ENCODE peak calls at places on chromosomes 11 and 22, in six cellular contexts. C is pancreas, K is dorsolateral prefrontal cortex, N is Kasumi-1, X is mesendoderm, P is NCI-H1694. I is an unnamed sample.

GRCh38 chr11:126765196-126765595 is 235.4 kb downstream of the KIRREL3 start:
- DNase-seq in P (no peak), K (no peak), X (no peak), C (no peak), N (no peak), I (no peak)

GRCh38 chr11:122809861-122810260 is 28.4 kb upstream of the CRTAM start:
- DNase-seq in X (no peak), C (no peak), P (no peak), K (peak), N (no peak), I (no peak)

GRCh38 chr11:121716060-121716459 is 263.3 kb upstream of the SORL1-AS1 start:
- DNase-seq in K (no peak), X (peak), N (no peak), C (no peak), P (no peak), I (no peak)

GRCh38 chr22:37196539-37197450 is 8.7 kb upstream of the C1QTNF6 start:
- DNase-seq in N (no peak), C (peak), X (peak), K (no peak), P (no peak), I (no peak)

GRCh38 chr22:49658902-49659280 is 168.8 kb downstream of the BRD1 start:
- DNase-seq in X (no peak), N (no peak), P (no peak), C (no peak), K (no peak), I (no peak)

GRCh38 chr11:28939381-28939780 is 831.2 kb downstream of the METTL15 start:
- DNase-seq in N (no peak), P (no peak), C (no peak), X (no peak), K (no peak), I (no peak)

GRCh38 chr11:17171342-17171741 is 36.4 kb downstream of the PIK3C2A start:
- DNase-seq in C (no peak), K (no peak), P (no peak), N (no peak), X (peak), I (no peak)

GRCh38 chr11:134393638-134394037 is 18.4 kb downstream of the B3GAT1 start:
- DNase-seq in C (no peak), N (no peak), P (no peak), X (no peak), K (peak), I (no peak)

GRCh38 chr11:86119062-86119461 is 50.2 kb upstream of the PICALM start:
- DNase-seq in N (no peak), K (no peak), X (no peak), C (no peak), P (no peak), I (peak)

GRCh38 chr11:71116435-71117040 is 135.8 kb downstream of the SHANK2 start:
- DNase-seq in C (no peak), K (no peak), X (peak), N (no peak), P (no peak), I (no peak)

GRCh38 chr11:31821235-31821764 is 10.2 kb upstream of the PAX6 start:
- DNase-seq in P (no peak), K (no peak), X (no peak), C (no peak), N (no peak), I (no peak)

GRCh38 chr11:125448136-125448535 is 47.9 kb downstream of the FEZ1 start:
- DNase-seq in X (peak), N (no peak), C (no peak), P (no peak), K (no peak), I (no peak)